ENCODE peak calls at places on chromosome 18, in five cellular contexts. K, D, L, T and Y are unnamed samples. For H3K27me3, the result is how much of the 10 kb centered on the place peaks cover.

GRCh38 chr18:5294113-5294617 is 1.4 kb downstream of the ZBTB14 start:
- DNase-seq in T (peak), D (peak), L (peak), K (no peak), Y (no peak)

GRCh38 chr18:4510709-4511108 is 55.6 kb upstream of the DLGAP1 start:
- DNase-seq in T (no peak), D (no peak), L (no peak), K (no peak), Y (no peak)

GRCh38 chr18:23231340-23232021 is 96.2 kb downstream of the CABLES1 start:
- DNase-seq in T (peak), D (no peak), K (no peak), L (peak), Y (peak)

GRCh38 chr18:75548353-75548752 is 120.8 kb upstream of the SMIM21 start:
- DNase-seq in K (peak), D (no peak), L (no peak), T (no peak), Y (no peak)

GRCh38 chr18:61545281-61546245 is 212.3 kb downstream of the CDH20 start:
- DNase-seq in K (no peak), L (no peak), T (no peak), D (no peak), Y (no peak)

GRCh38 chr18:39862341-39862740 is 2092.7 kb upstream of the PIK3C3 start:
- DNase-seq in T (no peak), D (no peak), K (no peak), L (no peak), Y (no peak)

GRCh38 chr18:59298871-59299270 is 19.6 kb downstream of the CPLX4 start:
- DNase-seq in T (no peak), K (no peak), L (no peak), D (no peak), Y (no peak)

GRCh38 chr18:8260319-8260718 is 348.9 kb upstream of the RAB12 start:
- DNase-seq in D (no peak), T (no peak), L (no peak), K (no peak), Y (no peak)

GRCh38 chr18:27604583-27604982 is 419.5 kb upstream of the CHST9 start:
- DNase-seq in K (no peak), T (no peak), L (no peak), D (no peak), Y (no peak)

GRCh38 chr18:3384664-3385189 is 65.2 kb upstream of the TGIF1 start:
- DNase-seq in D (no peak), L (no peak), K (no peak), T (no peak), Y (no peak)

GRCh38 chr18:76859474-76860339 is 37.4 kb downstream of the ZNF236 start:
- DNase-seq in T (no peak), K (no peak), L (peak), D (no peak), Y (no peak)

GRCh38 chr18:24792164-24792563 is 331.7 kb downstream of the HRH4 start:
- DNase-seq in K (peak), D (no peak), T (no peak), L (no peak), Y (no peak)
- H3K4me3 ChIP-seq in K (no peak), D (no peak), T (no peak), L (no peak), Y (no peak)

DNA sequence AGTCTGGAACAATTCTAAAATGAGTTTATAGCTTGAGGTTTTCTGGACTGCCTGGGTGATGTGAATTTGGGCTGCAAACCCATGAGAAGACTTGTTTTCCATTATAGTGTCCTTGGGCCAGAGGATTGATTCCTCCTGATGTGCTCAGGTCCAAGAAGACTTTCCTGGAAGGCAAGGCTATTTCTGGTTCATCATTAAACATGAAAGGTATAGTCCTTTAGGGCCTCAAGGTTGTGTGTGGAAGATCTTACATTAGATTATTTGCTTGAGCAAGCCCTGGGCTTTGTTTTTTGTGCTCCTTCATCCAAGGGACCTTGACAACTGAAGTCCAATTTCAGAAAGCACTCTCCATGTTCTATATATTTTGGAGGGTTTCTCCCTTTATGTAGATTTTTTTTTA is 26.8 kb upstream of the NEDD4L start:
- DNase-seq in D (no peak), T (no peak), K (no peak), L (no peak), Y (no peak)
- H3K27me3 ChIP-seq in D (under half), T (under half), K (under half), L (under half), Y (under half)

DNA sequence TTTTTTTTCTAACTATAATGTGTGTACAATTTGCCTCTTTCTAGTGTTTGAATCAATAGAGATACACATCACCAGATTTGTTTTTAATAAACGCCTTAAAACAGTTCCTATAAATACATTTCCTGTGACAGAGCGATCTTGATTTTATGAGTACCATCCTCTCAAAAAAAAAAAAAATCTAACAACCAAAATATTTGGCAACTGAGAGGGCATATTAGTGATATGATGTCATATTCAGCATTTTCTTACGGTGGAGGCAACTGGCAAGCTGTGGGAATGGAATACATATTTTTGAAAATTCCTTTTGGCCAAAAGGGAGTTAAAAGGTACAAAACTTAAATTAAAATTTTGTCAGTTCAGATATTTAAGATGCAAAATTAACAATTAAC is 268.5 kb downstream of the TCF4 start:
- DNase-seq in L (no peak), D (no peak), T (no peak), K (no peak), Y (no peak)
- H3K4me3 ChIP-seq in L (no peak), D (peak), T (peak), K (no peak), Y (peak)

DNA sequence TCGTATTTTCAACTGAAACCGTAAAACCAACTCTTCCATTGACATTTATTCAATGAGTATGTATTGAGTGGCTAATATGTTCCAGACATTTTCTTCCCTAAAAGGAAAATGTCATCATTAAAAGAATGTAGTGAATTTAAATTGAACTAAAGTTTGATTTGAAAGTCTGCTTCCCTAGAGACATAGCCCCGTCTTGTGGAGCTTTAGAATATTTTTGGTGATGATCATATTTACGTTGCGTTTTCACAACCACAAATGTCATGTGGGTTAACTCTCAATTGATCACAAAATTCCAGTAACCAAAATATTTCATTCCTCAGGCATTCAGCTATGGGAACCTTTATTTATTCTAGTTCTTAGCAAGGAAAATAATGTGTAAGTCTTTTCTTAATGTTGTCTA is 204.1 kb downstream of the MBD2 start:
- DNase-seq in D (no peak), L (no peak), T (no peak), K (no peak), Y (no peak)
- H3K27me3 ChIP-seq in D (under half), L (under half), T (under half), K (under half), Y (under half)

GRCh38 chr18:70296781-70297180 is 7.9 kb downstream of the SOCS6 start:
- DNase-seq in L (no peak), K (no peak), D (no peak), T (no peak), Y (no peak)
- H3K4me3 ChIP-seq in L (no peak), K (no peak), D (peak), T (no peak), Y (no peak)

GRCh38 chr18:65527879-65528633 is 222.8 kb upstream of the CDH7 start:
- DNase-seq in K (no peak), D (no peak), T (no peak), L (no peak), Y (no peak)

GRCh38 chr18:65526099-65526498 is 224.7 kb upstream of the CDH7 start:
- DNase-seq in D (no peak), T (no peak), K (no peak), L (no peak), Y (no peak)

GRCh38 chr18:65522907-65523306 is 227.9 kb upstream of the CDH7 start:
- DNase-seq in K (no peak), L (no peak), T (no peak), D (no peak), Y (no peak)

DNA sequence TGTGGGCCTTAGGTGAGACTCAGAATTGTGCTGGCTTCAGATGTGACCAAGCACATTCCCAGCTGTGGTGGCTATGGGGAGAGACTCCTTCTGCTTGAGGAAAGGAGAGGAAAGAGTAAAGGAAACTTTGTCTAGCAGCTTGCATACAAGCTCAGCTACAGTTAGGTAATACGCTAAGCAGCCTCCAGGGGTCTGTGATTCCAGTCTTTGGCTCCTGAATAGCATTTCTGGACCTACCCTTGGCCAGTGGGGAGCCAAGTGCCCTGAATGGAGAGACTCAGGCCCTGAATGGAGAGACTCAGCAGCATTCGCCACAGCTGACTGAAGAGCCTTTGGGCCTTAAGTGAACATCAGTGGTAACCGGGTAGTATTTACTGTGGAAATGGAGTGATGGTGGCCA is 227.4 kb upstream of the CDH7 start:
- DNase-seq in K (peak), T (no peak), L (no peak), D (no peak), Y (no peak)
- H3K27me3 ChIP-seq in K (under half), T (under half), L (under half), D (under half), Y (under half)

DNA sequence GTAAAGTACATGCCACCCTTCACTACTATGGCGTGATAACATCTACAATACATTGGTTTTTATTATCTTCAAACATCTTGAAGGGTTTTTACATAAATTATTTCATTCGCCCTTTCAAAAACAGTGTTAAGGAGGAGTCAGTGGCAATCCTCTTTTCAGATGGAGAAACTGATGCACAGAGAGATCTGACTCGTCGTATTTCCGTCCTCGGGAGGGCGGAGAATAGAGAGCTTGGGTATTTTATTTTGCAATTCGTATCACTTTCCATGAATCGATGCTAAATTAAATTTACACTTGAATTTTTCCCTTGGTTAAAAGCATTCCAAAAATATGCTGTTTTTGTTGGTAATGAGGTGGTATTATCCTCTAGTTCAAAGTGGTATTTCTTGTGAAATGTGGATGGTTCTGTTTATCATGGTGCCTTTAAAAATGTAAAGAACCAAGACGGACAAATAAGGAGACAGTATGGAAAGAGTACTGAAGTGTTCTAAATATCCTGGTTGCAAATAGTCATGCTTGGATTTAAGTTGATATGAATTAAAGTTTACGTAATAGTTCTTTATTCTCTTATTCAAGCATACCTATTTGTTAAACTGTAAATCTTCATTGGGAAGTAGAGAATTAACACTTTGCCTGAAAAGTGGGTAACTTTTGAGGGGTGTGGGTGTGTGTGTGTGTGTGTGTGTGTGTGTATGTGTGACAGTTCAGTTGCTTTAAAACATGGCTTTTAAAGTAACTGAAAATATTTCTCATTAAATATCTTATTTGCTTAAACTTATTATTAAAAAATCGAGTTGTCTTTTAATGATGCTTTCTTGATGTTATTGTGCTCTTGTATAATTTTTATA is 5.6 kb downstream of the PHLPP1 start:
- DNase-seq in D (no peak), K (no peak), T (no peak), L (no peak), Y (no peak)
- H3K4me3 ChIP-seq in D (peak), K (peak), T (no peak), L (no peak), Y (no peak)

GRCh38 chr18:13244135-13244534 is 25.6 kb downstream of the LDLRAD4 start:
- DNase-seq in K (no peak), T (no peak), L (no peak), D (no peak), Y (no peak)
- H3K27me3 ChIP-seq in K (under half), T (under half), L (under half), D (under half), Y (under half)

DNA sequence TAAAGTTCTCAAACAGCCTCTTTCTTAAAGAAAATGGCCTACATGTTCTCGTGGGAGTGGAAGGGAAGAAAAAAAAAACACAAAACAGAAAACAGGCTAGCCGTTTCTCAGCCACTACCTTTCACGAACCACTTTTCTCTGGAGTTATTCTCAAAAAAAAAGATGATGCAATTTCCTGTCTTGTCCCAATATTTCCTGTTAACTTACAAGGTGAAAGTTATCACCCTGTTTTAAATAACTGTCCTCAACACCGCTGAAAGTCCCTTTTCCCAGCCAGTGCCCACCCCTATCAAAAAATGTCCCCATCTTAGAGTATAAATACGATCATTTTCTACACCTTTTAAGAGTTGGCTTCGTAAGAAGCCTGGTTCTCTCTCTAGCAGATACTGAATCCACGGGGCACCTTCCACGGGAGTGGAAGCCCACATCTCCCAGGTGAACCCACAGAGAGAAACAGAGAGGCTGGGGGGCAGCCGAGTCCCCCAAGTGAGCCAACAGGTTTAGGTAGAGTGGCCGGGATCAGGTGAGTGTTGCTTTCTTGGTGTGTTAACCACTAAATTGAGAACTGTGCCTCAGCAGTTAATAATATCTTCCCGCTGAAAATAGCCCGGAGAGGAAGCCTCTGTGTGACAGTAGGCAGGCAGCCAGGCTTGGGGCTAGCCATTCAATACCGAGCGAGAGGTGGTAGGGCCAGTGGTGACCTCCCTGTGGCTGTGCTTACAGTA is 15.9 kb downstream of the SMAD7 start:
- DNase-seq in T (no peak), K (no peak), D (no peak), L (no peak), Y (no peak)
- H3K4me3 ChIP-seq in T (peak), K (no peak), D (peak), L (no peak), Y (peak)

GRCh38 chr18:22164337-22165048 is 4.9 kb upstream of the GATA6 start:
- DNase-seq in K (no peak), D (no peak), T (no peak), L (no peak), Y (no peak)
- H3K27me3 ChIP-seq in K (half or more), D (half or more), T (under half), L (under half), Y (under half)